ENCODE peak calls at places on chromosomes 1 and 21, in ten cellular contexts. F is A549; L is Right ventricle myocardium inferior; Z is AG20443; X is stimulated activated CD4-positive, alpha-beta T cell treated with anti-CD3 and anti-CD28 coated beads, Interleukin-4, amount 100 ng/mL, for 48 hours; C is glutamatergic neuron; K is GM12865; B is NCI-H69; A is smooth muscle cell of the brain vasculature; M is caudate nucleus. Q is an unnamed sample.

GRCh38 chr1:222634180-222635013 is 16.5 kb downstream of the MIA3 start:
- DNase-seq in F (peak), L (no peak), Z (peak), X (peak), C (no peak), K (peak), B (peak), A (peak), M (peak), Q (peak)

GRCh38 chr1:41758490-41758889 is 160.2 kb downstream of the HIVEP3 start:
- DNase-seq in F (no peak), L (no peak), Z (peak), X (no peak), C (no peak), K (no peak), B (no peak), A (no peak), M (no peak), Q (peak)

GRCh38 chr1:100791586-100791985 is 72.0 kb downstream of the VCAM1 start:
- DNase-seq in F (no peak), L (no peak), Z (no peak), X (no peak), C (no peak), K (no peak), B (no peak), A (no peak), M (no peak), Q (no peak)

GRCh38 chr1:87159378-87159915 is 169.2 kb upstream of the LMO4 start:
- DNase-seq in F (no peak), L (no peak), Z (no peak), X (no peak), C (no peak), K (no peak), B (no peak), A (no peak), M (no peak), Q (no peak)

GRCh38 chr1:174815036-174815435 is 184.7 kb upstream of the CACYBP start:
- DNase-seq in F (peak), L (no peak), Z (peak), X (no peak), C (no peak), K (peak), B (peak), A (no peak), M (no peak), Q (peak)

GRCh38 chr1:94925561-94926364 is 1.1 kb downstream of the CNN3 start:
- DNase-seq in F (peak), L (peak), Z (peak), X (no peak), C (peak), K (peak), B (peak), A (peak), M (peak), Q (peak)

GRCh38 chr1:198125995-198126758 is 30.6 kb upstream of the NEK7 start:
- DNase-seq in F (peak), L (no peak), Z (peak), X (no peak), C (no peak), K (no peak), B (peak), A (no peak), M (no peak), Q (peak)

GRCh38 chr1:8889925-8890785 is 11.7 kb upstream of the ENO1 start:
- DNase-seq in F (no peak), L (peak), Z (peak), X (no peak), C (no peak), K (no peak), B (peak), A (no peak), M (peak), Q (peak)

GRCh38 chr1:53197301-53198205 is 929 bp downstream of the CPT2 start:
- DNase-seq in F (no peak), L (no peak), Z (peak), X (no peak), C (no peak), K (no peak), B (no peak), A (no peak), M (no peak), Q (peak)

GRCh38 chr21:33139084-33139483 is 69.1 kb downstream of the OLIG1 start:
- DNase-seq in F (no peak), L (no peak), Z (no peak), X (no peak), C (no peak), K (no peak), B (no peak), A (no peak), M (no peak), Q (no peak)

Q was measured in astrocyte of the hippocampus.